ENCODE peak calls at places on chromosomes 11 and 22, in five cellular contexts. G is stimulated activated CD4-positive, alpha-beta T cell treated with anti-CD3 and anti-CD28 coated beads, Interleukin-2, amount 100 ng/mL, for 4 hours; C is brain microvascular endothelial cell; J is HFFc6; M is HS-27A. E is an unnamed sample.

GRCh38 chr11:5380740-5381342 is 2.8 kb upstream of the OR51M1 start:
- DNase-seq in C (peak), G (no peak), M (no peak), J (peak), E (peak)

GRCh38 chr11:117621226-117621625 is 175.8 kb downstream of the DSCAML1 start:
- DNase-seq in M (no peak), J (peak), C (peak), G (no peak), E (no peak)

GRCh38 chr11:134512791-134513538 is 100.9 kb upstream of the B3GAT1 start:
- DNase-seq in G (no peak), M (no peak), J (no peak), C (no peak), E (no peak)

GRCh38 chr11:2585566-2586090 is 114.2 kb downstream of the KCNQ1OT1 start:
- DNase-seq in J (no peak), G (no peak), C (no peak), M (no peak), E (peak)

GRCh38 chr11:67997460-67997921 is 6.4 kb downstream of the UNC93B1 start:
- DNase-seq in M (no peak), C (no peak), J (no peak), G (no peak), E (no peak)

GRCh38 chr11:102757823-102758549 is 22.4 kb downstream of the MMP10 start:
- DNase-seq in J (peak), M (no peak), C (peak), G (no peak), E (no peak)

GRCh38 chr11:86687083-86687799 is 14.8 kb upstream of the ME3 start:
- DNase-seq in J (no peak), G (no peak), M (no peak), C (no peak), E (no peak)

GRCh38 chr11:102924851-102925380 is 30.6 kb downstream of the MMP13 start:
- DNase-seq in C (no peak), G (no peak), J (peak), M (no peak), E (no peak)

GRCh38 chr11:71393283-71393682 is 54.9 kb downstream of the DHCR7 start:
- DNase-seq in C (no peak), J (no peak), G (no peak), M (no peak), E (no peak)

GRCh38 chr22:42367980-42368378 is 64.2 kb downstream of the NFAM1 start:
- DNase-seq in G (no peak), J (no peak), M (no peak), C (no peak), E (no peak)

GRCh38 chr11:6553634-6554033 is 49.8 kb downstream of the RRP8 start:
- DNase-seq in C (no peak), J (no peak), M (no peak), G (no peak), E (no peak)

GRCh38 chr11:67119577-67120391 is 721 bp downstream of the KDM2A start:
- DNase-seq in M (no peak), C (no peak), J (no peak), G (no peak), E (peak)

GRCh38 chr11:57490456-57491248 is 24.9 kb downstream of the SLC43A1 start:
- DNase-seq in M (no peak), C (peak), G (no peak), J (peak), E (no peak)

GRCh38 chr11:64233913-64234839 is at the start of gene VEGFB:
- DNase-seq in C (no peak), M (no peak), J (no peak), G (peak), E (peak)

GRCh38 chr22:44632823-44633478 is 69.1 kb upstream of the PRR5 start:
- DNase-seq in G (no peak), J (no peak), M (no peak), C (no peak), E (no peak)

GRCh38 chr22:37274380-37274862 is 7.9 kb upstream of the CYTH4 start:
- DNase-seq in J (no peak), G (no peak), C (no peak), M (no peak), E (peak)

GRCh38 chr11:32774081-32774480 is 20.4 kb downstream of the CCDC73 start:
- DNase-seq in C (no peak), M (no peak), G (no peak), J (no peak), E (no peak)

GRCh38 chr11:72844356-72844755 is 30.1 kb downstream of the ATG16L2 start:
- DNase-seq in M (no peak), C (no peak), J (no peak), G (no peak), E (no peak)

GRCh38 chr11:108635106-108635505 is 29.8 kb upstream of the DDX10 start:
- DNase-seq in J (peak), G (no peak), M (no peak), C (no peak), E (no peak)

GRCh38 chr22:41538583-41538982 is 5.7 kb downstream of the POLR3H start:
- DNase-seq in J (no peak), C (no peak), M (no peak), G (no peak), E (no peak)

GRCh38 chr11:64264371-64264852 is 13.1 kb downstream of the PLCB3 start:
- DNase-seq in M (no peak), G (no peak), C (no peak), J (no peak), E (no peak)

GRCh38 chr11:62579252-62579651 is 5.6 kb upstream of the EEF1G start:
- DNase-seq in C (no peak), M (no peak), J (no peak), G (no peak), E (no peak)

GRCh38 chr22:39518996-39519680 is 1.2 kb upstream of the ATF4 start:
- DNase-seq in G (no peak), J (peak), C (peak), M (no peak), E (no peak)

GRCh38 chr11:62124186-62125113 is 639 bp downstream of the INCENP start:
- DNase-seq in C (peak), M (no peak), G (no peak), J (peak), E (peak)

E was measured in Peyer's patch.